ENCODE peak calls at places on chromosomes 1 and 21, in nine cellular contexts. X, W, U, E, S, H, Q, I and F are unnamed samples.

GRCh38 chr1:160416369-160416768 is 16.0 kb downstream of the VANGL2 start:
- DNase-seq in X (no peak), W (no peak), U (peak; percentile 63), E (no peak), S (peak; percentile 5), H (peak; percentile 45), Q (no peak), I (no peak), F (no peak)

GRCh38 chr1:172408958-172409357 is 11.5 kb upstream of the C1orf105 start:
- DNase-seq in X (no peak), W (no peak), U (no peak), E (no peak), S (no peak), H (no peak), Q (no peak), I (peak; percentile 51), F (no peak)

GRCh38 chr1:109214695-109215623 is 1.2 kb downstream of the SARS1 start:
- DNase-seq in X (no peak), W (peak; percentile 17), U (peak; percentile 40), E (no peak), S (peak; percentile 66), H (no peak), Q (peak; percentile 52), I (peak; percentile 85), F (no peak)

GRCh38 chr1:235297579-235297978 is 30.4 kb downstream of the ARID4B start:
- DNase-seq in X (no peak), W (no peak), U (no peak), E (no peak), S (no peak), H (no peak), Q (no peak), I (no peak), F (no peak)

GRCh38 chr1:25754421-25755195 is 45.4 kb upstream of the SELENON start:
- DNase-seq in X (no peak), W (no peak), U (no peak), E (no peak), S (no peak), H (no peak), Q (no peak), I (no peak), F (no peak)

GRCh38 chr21:44712203-44713028 is 1.0 kb upstream of the TSPEAR start:
- DNase-seq in X (no peak), W (no peak), U (no peak), E (peak; percentile 3), S (no peak), H (no peak), Q (no peak), I (no peak), F (no peak)

GRCh38 chr1:220701974-220702373 is 11.8 kb downstream of the C1orf115 start:
- DNase-seq in X (no peak), W (no peak), U (no peak), E (no peak), S (no peak), H (no peak), Q (no peak), I (no peak), F (no peak)

GRCh38 chr1:169180167-169180566 is 73.7 kb downstream of the ATP1B1 start:
- DNase-seq in X (no peak), W (no peak), U (no peak), E (no peak), S (no peak), H (no peak), Q (no peak), I (no peak), F (no peak)

GRCh38 chr21:30434033-30434631 is 4.1 kb downstream of the KRTAP13-4 start:
- DNase-seq in X (no peak), W (peak; percentile 3), U (peak; percentile 19), E (no peak), S (peak; percentile 12), H (peak; percentile 59), Q (no peak), I (no peak), F (no peak)

GRCh38 chr1:24872446-24872845 is 57.6 kb downstream of the RUNX3 start:
- DNase-seq in X (no peak), W (no peak), U (no peak), E (no peak), S (no peak), H (no peak), Q (no peak), I (no peak), F (no peak)

GRCh38 chr1:218163371-218163770 is 121.7 kb upstream of the RRP15 start:
- DNase-seq in X (no peak), W (no peak), U (no peak), E (no peak), S (no peak), H (no peak), Q (no peak), I (no peak), F (no peak)

GRCh38 chr1:29808141-29808995 is 572.0 kb downstream of the PTPRU start:
- DNase-seq in X (no peak), W (no peak), U (no peak), E (no peak), S (no peak), H (no peak), Q (no peak), I (no peak), F (no peak)

GRCh38 chr1:29387210-29387609 is 150.9 kb downstream of the PTPRU start:
- DNase-seq in X (no peak), W (no peak), U (no peak), E (no peak), S (no peak), H (no peak), Q (no peak), I (no peak), F (no peak)

GRCh38 chr1:47725000-47725731 is 272.0 kb downstream of the TRABD2B start:
- DNase-seq in X (no peak), W (no peak), U (no peak), E (no peak), S (peak; percentile 40), H (peak; percentile 56), Q (no peak), I (no peak), F (no peak)

GRCh38 chr1:217089239-217090014 is 366.2 kb upstream of the ESRRG start:
- DNase-seq in X (no peak), W (no peak), U (peak; percentile 87), E (no peak), S (peak; percentile 76), H (peak; percentile 14), Q (no peak), I (peak; percentile 20), F (no peak)

GRCh38 chr1:36055706-36056105 is 28.2 kb upstream of the TEKT2 start:
- DNase-seq in X (no peak), W (no peak), U (no peak), E (no peak), S (no peak), H (no peak), Q (no peak), I (no peak), F (no peak)

GRCh38 chr1:26373281-26373680 is 731 bp upstream of the ZNF683 start:
- DNase-seq in X (no peak), W (no peak), U (no peak), E (no peak), S (no peak), H (no peak), Q (no peak), I (no peak), F (no peak)

GRCh38 chr21:24298040-24298439 is 1309.2 kb downstream of the MRPL39 start:
- DNase-seq in X (no peak), W (no peak), U (no peak), E (no peak), S (no peak), H (no peak), Q (no peak), I (no peak), F (no peak)

GRCh38 chr1:32883973-32884372 is 2.3 kb upstream of the HPCA start:
- DNase-seq in X (no peak), W (no peak), U (no peak), E (no peak), S (no peak), H (no peak), Q (no peak), I (no peak), F (no peak)

GRCh38 chr1:43042773-43043470 is 84.3 kb upstream of the SLC2A1 start:
- DNase-seq in X (no peak), W (no peak), U (no peak), E (no peak), S (no peak), H (no peak), Q (no peak), I (no peak), F (no peak)